ENCODE peak calls at places on chromosomes 11 and 22, in four cellular contexts. P is hepatocyte, W is astrocyte, K is thoracic aorta. U is an unnamed sample.

GRCh38 chr11:73637012-73637411 is 9.4 kb upstream of the PLEKHB1 start:
- DNase-seq in P (no peak), W (no peak), K (no peak), U (no peak)

GRCh38 chr22:24583221-24583971 is 9.5 kb downstream of the LRRC75B start:
- DNase-seq in P (peak; percentile 58), W (peak; percentile 7), K (no peak), U (peak; percentile 64)

GRCh38 chr22:20114506-20115475 is 1.1 kb upstream of the RANBP1 start:
- DNase-seq in P (no peak), W (no peak), K (no peak), U (peak; percentile 79)

GRCh38 chr11:121157756-121158155 is 56.7 kb downstream of the TECTA start:
- DNase-seq in P (no peak), W (no peak), K (no peak), U (no peak)

GRCh38 chr11:65043881-65044501 is 3.0 kb downstream of the SAC3D1 start:
- DNase-seq in P (no peak), W (peak; percentile 8), K (no peak), U (peak; percentile 78)

GRCh38 chr11:2581931-2582435 is 117.8 kb downstream of the KCNQ1OT1 start:
- DNase-seq in P (no peak), W (no peak), K (no peak), U (peak; percentile 67)

GRCh38 chr11:133833899-133834296 is 11.4 kb downstream of the SPATA19 start:
- DNase-seq in P (no peak), W (no peak), K (no peak), U (peak; percentile 69)

GRCh38 chr11:126561327-126561893 is 205.9 kb downstream of the ST3GAL4 start:
- DNase-seq in P (peak; percentile 86), W (peak; percentile 51), K (no peak), U (no peak)

GRCh38 chr11:2570211-2570811 is 125.5 kb downstream of the KCNQ1 start:
- DNase-seq in P (no peak), W (no peak), K (no peak), U (no peak)

GRCh38 chr11:115430345-115430744 is 73.9 kb downstream of the CADM1 start:
- DNase-seq in P (no peak), W (no peak), K (no peak), U (no peak)

GRCh38 chr22:43561421-43562178 is 149.8 kb downstream of the MPPED1 start:
- DNase-seq in P (no peak), W (no peak), K (no peak), U (no peak)

GRCh38 chr11:61814242-61814957 is 2.4 kb downstream of the FADS1 start:
- DNase-seq in P (peak; percentile 41), W (peak; percentile 28), K (no peak), U (no peak)

GRCh38 chr11:64492561-64492960 is 98.5 kb upstream of the SLC22A12 start:
- DNase-seq in P (no peak), W (no peak), K (no peak), U (no peak)

GRCh38 chr11:117387992-117388765 is 60.5 kb downstream of the CEP164 start:
- DNase-seq in P (no peak), W (peak; percentile 82), K (no peak), U (no peak)

GRCh38 chr22:37804886-37805857 is 2.6 kb upstream of the GCAT start:
- DNase-seq in P (peak; percentile 92), W (peak; percentile 51), K (peak; percentile 61), U (peak; percentile 92)

GRCh38 chr11:94241896-94242295 is 62.5 kb upstream of the IZUMO1R start:
- DNase-seq in P (no peak), W (no peak), K (no peak), U (no peak)

GRCh38 chr11:32478277-32478731 is 43.0 kb upstream of the WT1 start:
- DNase-seq in P (peak; percentile 52), W (no peak), K (no peak), U (no peak)

GRCh38 chr11:22130462-22131053 is 62.3 kb upstream of the ANO5 start:
- DNase-seq in P (peak; percentile 32), W (no peak), K (no peak), U (no peak)

GRCh38 chr11:92253945-92254344 is 29.3 kb downstream of the FAT3 start:
- DNase-seq in P (no peak), W (peak; percentile 13), K (no peak), U (no peak)

GRCh38 chr11:17403977-17404759 is 15.7 kb upstream of the KCNJ11 start:
- DNase-seq in P (no peak), W (peak; percentile 41), K (no peak), U (no peak)

GRCh38 chr11:74278721-74279148 is 32.7 kb downstream of the P4HA3 start:
- DNase-seq in P (peak; percentile 58), W (peak; percentile 100), K (peak; percentile 30), U (no peak)

GRCh38 chr11:16804104-16804947 is 65.9 kb downstream of the C11orf58 start:
- DNase-seq in P (peak; percentile 33), W (no peak), K (no peak), U (peak; percentile 66)

GRCh38 chr11:61518032-61518795 is 9.7 kb downstream of the LRRC10B start:
- DNase-seq in P (no peak), W (no peak), K (no peak), U (no peak)

GRCh38 chr11:126029237-126029636 is 33.4 kb downstream of the CDON start:
- DNase-seq in P (no peak), W (no peak), K (no peak), U (no peak)

GRCh38 chr11:17267576-17267975 is 9.0 kb upstream of the NUCB2 start:
- DNase-seq in P (peak; percentile 40), W (peak; percentile 85), K (no peak), U (no peak)

GRCh38 chr11:117744471-117745280 is 52.3 kb downstream of the DSCAML1 start:
- DNase-seq in P (no peak), W (no peak), K (no peak), U (peak; percentile 58)

GRCh38 chr11:67274768-67275605 is 8.7 kb downstream of the GRK2 start:
- DNase-seq in P (no peak), W (no peak), K (no peak), U (peak; percentile 93)
- H3K27ac ChIP-seq in P (no peak overlapping the region), W (no peak overlapping the region), K (peak overlapping the region; percentile 84), U (peak overlapping the region; percentile 99)

GRCh38 chr11:35629511-35629910 is 11.3 kb downstream of the FJX1 start:
- DNase-seq in P (no peak), W (no peak), K (no peak), U (no peak)
- H3K27ac ChIP-seq in P (peak overlapping the region; percentile 64), W (no peak overlapping the region), K (no peak overlapping the region), U (no peak overlapping the region)

DNA sequence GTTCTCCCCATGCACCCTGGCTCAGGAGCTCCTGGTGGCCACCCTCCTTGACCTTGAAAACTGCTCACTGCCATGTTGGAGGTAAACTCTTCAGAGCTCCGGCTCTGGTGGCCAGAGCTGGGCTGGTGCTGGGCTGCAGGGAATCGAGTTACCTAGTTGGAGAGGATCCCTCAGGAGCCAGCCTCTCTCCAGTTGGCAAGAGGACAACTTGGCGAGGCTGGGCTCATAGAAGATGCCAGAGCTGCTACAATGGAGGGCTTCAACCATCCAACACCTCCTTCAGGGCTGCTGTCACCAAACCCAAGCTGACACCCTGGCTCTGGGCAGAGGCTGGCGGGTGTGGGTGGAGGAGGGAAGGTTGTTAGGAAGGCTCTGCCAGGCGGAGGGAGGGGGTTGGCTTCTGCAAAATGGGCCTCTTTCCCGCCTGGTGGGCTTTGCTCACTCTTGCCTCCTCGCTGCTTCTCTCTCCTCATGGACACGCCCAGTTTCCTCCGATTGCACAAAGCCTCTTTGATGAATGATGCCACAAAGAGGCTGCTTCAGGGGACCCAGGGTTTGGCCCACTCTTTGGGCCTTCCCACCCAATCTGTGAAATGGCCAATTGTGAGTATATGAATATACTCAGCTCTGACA is 53.1 kb downstream of the THAP12 start:
- DNase-seq in P (no peak), W (no peak), K (no peak), U (no peak)
- H3K27ac ChIP-seq in P (no peak overlapping the region), W (no peak overlapping the region), K (no peak overlapping the region), U (no peak overlapping the region)

DNA sequence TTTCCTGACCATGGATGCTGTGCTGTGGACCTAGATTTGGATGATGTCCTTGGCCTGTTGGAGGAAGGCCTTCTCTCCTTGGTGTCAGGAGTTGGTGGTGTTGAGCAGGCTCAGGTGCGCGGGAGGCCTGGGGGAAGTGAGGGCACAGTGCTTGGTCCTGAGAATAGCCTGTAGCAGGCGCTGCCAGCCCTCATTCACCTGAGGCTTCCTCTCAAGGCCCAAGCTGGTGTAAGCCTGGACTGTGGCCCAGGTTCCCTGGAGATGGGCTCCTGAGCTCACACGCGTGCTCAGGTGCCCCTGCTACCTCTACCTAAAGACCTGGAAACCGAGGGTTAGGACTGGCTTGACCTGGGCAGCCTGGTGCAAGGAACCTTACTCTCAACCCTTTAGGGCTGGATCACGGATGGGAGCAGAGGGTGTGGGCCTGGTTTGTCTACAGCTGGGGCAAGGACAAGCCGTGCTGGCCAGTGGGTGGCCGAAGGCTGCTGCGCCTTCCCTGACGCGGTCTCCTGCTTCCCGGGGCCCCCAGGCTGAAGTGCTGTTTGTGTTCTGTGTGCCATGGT is 7.8 kb upstream of the GRAMD4 start:
- DNase-seq in P (no peak), W (no peak), K (no peak), U (peak; percentile 81)
- H3K27ac ChIP-seq in P (peak overlapping the region; percentile 81), W (no peak overlapping the region), K (no peak overlapping the region), U (peak overlapping the region; percentile 65)